ENCODE peak calls at places on chromosomes 7 and 10, in six cellular contexts. One of them, this sample, is unnamed.

GRCh38 chr10:102300289-102300843 is 55.0 kb downstream of the GBF1 start:
- DNase-seq in upper lobe of right lung: no peak
- DNase-seq in cardiac muscle cell: peak
- DNase-seq in fibroblast of lung: peak
- DNase-seq in GM10248: no peak
- DNase-seq in astrocyte: peak
- DNase-seq in this sample: no peak

GRCh38 chr10:123146013-123146891 is 1.7 kb upstream of the HMX2 start:
- DNase-seq in upper lobe of right lung: no peak
- DNase-seq in cardiac muscle cell: no peak
- DNase-seq in fibroblast of lung: no peak
- DNase-seq in GM10248: peak
- DNase-seq in astrocyte: no peak
- DNase-seq in this sample: peak

GRCh38 chr10:5291501-5292195 is 73.1 kb upstream of the UCN3 start:
- DNase-seq in upper lobe of right lung: peak
- DNase-seq in cardiac muscle cell: peak
- DNase-seq in fibroblast of lung: peak
- DNase-seq in GM10248: no peak
- DNase-seq in astrocyte: peak
- DNase-seq in this sample: no peak

GRCh38 chr7:70586822-70587221 is 545.1 kb upstream of the GALNT17 start:
- DNase-seq in upper lobe of right lung: no peak
- DNase-seq in cardiac muscle cell: no peak
- DNase-seq in fibroblast of lung: no peak
- DNase-seq in GM10248: no peak
- DNase-seq in astrocyte: peak
- DNase-seq in this sample: no peak

GRCh38 chr7:105268511-105269392 is 120.0 kb downstream of the SRPK2 start:
- DNase-seq in upper lobe of right lung: no peak
- DNase-seq in cardiac muscle cell: peak
- DNase-seq in fibroblast of lung: peak
- DNase-seq in GM10248: peak
- DNase-seq in astrocyte: peak
- DNase-seq in this sample: peak

GRCh38 chr10:61000769-61001730 is 57.1 kb upstream of the RHOBTB1 start:
- DNase-seq in upper lobe of right lung: peak
- DNase-seq in cardiac muscle cell: peak
- DNase-seq in fibroblast of lung: peak
- DNase-seq in GM10248: no peak
- DNase-seq in astrocyte: peak
- DNase-seq in this sample: peak

GRCh38 chr10:4069491-4069890 is 284.5 kb upstream of the KLF6 start:
- DNase-seq in upper lobe of right lung: no peak
- DNase-seq in cardiac muscle cell: peak
- DNase-seq in fibroblast of lung: no peak
- DNase-seq in GM10248: no peak
- DNase-seq in astrocyte: peak
- DNase-seq in this sample: no peak

GRCh38 chr10:102421645-102422585 is 1.3 kb downstream of the FBXL15 start:
- DNase-seq in upper lobe of right lung: peak
- DNase-seq in cardiac muscle cell: no peak
- DNase-seq in fibroblast of lung: no peak
- DNase-seq in GM10248: no peak
- DNase-seq in astrocyte: no peak
- DNase-seq in this sample: no peak

GRCh38 chr7:151891182-151891581 is 14.3 kb upstream of the PRKAG2 start:
- DNase-seq in upper lobe of right lung: no peak
- DNase-seq in cardiac muscle cell: no peak
- DNase-seq in fibroblast of lung: no peak
- DNase-seq in GM10248: no peak
- DNase-seq in astrocyte: no peak
- DNase-seq in this sample: no peak

GRCh38 chr10:60073781-60074656 is 167.7 kb upstream of the CCDC6 start:
- DNase-seq in upper lobe of right lung: no peak
- DNase-seq in cardiac muscle cell: no peak
- DNase-seq in fibroblast of lung: no peak
- DNase-seq in GM10248: peak
- DNase-seq in astrocyte: no peak
- DNase-seq in this sample: peak

GRCh38 chr10:71965623-71966022 is 1.4 kb downstream of the CHST3 start:
- DNase-seq in upper lobe of right lung: no peak
- DNase-seq in cardiac muscle cell: no peak
- DNase-seq in fibroblast of lung: no peak
- DNase-seq in GM10248: no peak
- DNase-seq in astrocyte: no peak
- DNase-seq in this sample: no peak

GRCh38 chr7:50502001-50502684 is 52.0 kb upstream of the FIGNL1 start:
- DNase-seq in upper lobe of right lung: peak
- DNase-seq in cardiac muscle cell: peak
- DNase-seq in fibroblast of lung: peak
- DNase-seq in GM10248: no peak
- DNase-seq in astrocyte: peak
- DNase-seq in this sample: no peak

GRCh38 chr10:113980408-113981087 is 63.1 kb upstream of the ADRB1 start:
- DNase-seq in upper lobe of right lung: no peak
- DNase-seq in cardiac muscle cell: no peak
- DNase-seq in fibroblast of lung: no peak
- DNase-seq in GM10248: no peak
- DNase-seq in astrocyte: no peak
- DNase-seq in this sample: no peak

GRCh38 chr10:24718031-24718855 is 5.4 kb downstream of the ARHGAP21 start:
- DNase-seq in upper lobe of right lung: no peak
- DNase-seq in cardiac muscle cell: peak
- DNase-seq in fibroblast of lung: peak
- DNase-seq in GM10248: no peak
- DNase-seq in astrocyte: peak
- DNase-seq in this sample: no peak

GRCh38 chr10:103660364-103661197 is 167.1 kb downstream of the NEURL1 start:
- DNase-seq in upper lobe of right lung: peak
- DNase-seq in cardiac muscle cell: peak
- DNase-seq in fibroblast of lung: peak
- DNase-seq in GM10248: peak
- DNase-seq in astrocyte: no peak
- DNase-seq in this sample: peak

GRCh38 chr10:48526371-48526821 is 78.5 kb downstream of the ARHGAP22 start:
- DNase-seq in upper lobe of right lung: no peak
- DNase-seq in cardiac muscle cell: peak
- DNase-seq in fibroblast of lung: peak
- DNase-seq in GM10248: no peak
- DNase-seq in astrocyte: peak
- DNase-seq in this sample: no peak

GRCh38 chr10:77328272-77328816 is 309.3 kb downstream of the KCNMA1 start:
- DNase-seq in upper lobe of right lung: no peak
- DNase-seq in cardiac muscle cell: peak
- DNase-seq in fibroblast of lung: peak
- DNase-seq in GM10248: no peak
- DNase-seq in astrocyte: no peak
- DNase-seq in this sample: peak

GRCh38 chr7:24139996-24140395 is 144.0 kb upstream of the NPY start:
- DNase-seq in upper lobe of right lung: no peak
- DNase-seq in cardiac muscle cell: no peak
- DNase-seq in fibroblast of lung: no peak
- DNase-seq in GM10248: no peak
- DNase-seq in astrocyte: no peak
- DNase-seq in this sample: no peak

GRCh38 chr10:102629661-102630614 is 14.3 kb upstream of the TRIM8 start:
- DNase-seq in upper lobe of right lung: peak
- DNase-seq in cardiac muscle cell: peak
- DNase-seq in fibroblast of lung: peak
- DNase-seq in GM10248: no peak
- DNase-seq in astrocyte: peak
- DNase-seq in this sample: no peak

GRCh38 chr10:89274928-89275327 is 23.4 kb upstream of the LIPA start:
- DNase-seq in upper lobe of right lung: no peak
- DNase-seq in cardiac muscle cell: no peak
- DNase-seq in fibroblast of lung: peak
- DNase-seq in GM10248: no peak
- DNase-seq in astrocyte: peak
- DNase-seq in this sample: no peak

GRCh38 chr10:133089461-133089800 is 1.7 kb downstream of the ADGRA1 start:
- DNase-seq in upper lobe of right lung: no peak
- DNase-seq in cardiac muscle cell: no peak
- DNase-seq in fibroblast of lung: no peak
- DNase-seq in GM10248: no peak
- DNase-seq in astrocyte: no peak
- DNase-seq in this sample: no peak

GRCh38 chr7:2481195-2481594 is 5.0 kb upstream of the GRIFIN start:
- DNase-seq in upper lobe of right lung: no peak
- DNase-seq in cardiac muscle cell: no peak
- DNase-seq in fibroblast of lung: no peak
- DNase-seq in GM10248: no peak
- DNase-seq in astrocyte: no peak
- DNase-seq in this sample: no peak

GRCh38 chr7:2484868-2485267 is 8.7 kb upstream of the GRIFIN start:
- DNase-seq in upper lobe of right lung: no peak
- DNase-seq in cardiac muscle cell: no peak
- DNase-seq in fibroblast of lung: peak
- DNase-seq in GM10248: no peak
- DNase-seq in astrocyte: no peak
- DNase-seq in this sample: no peak

GRCh38 chr7:2483495-2483894 is 7.3 kb upstream of the GRIFIN start:
- DNase-seq in upper lobe of right lung: no peak
- DNase-seq in cardiac muscle cell: no peak
- DNase-seq in fibroblast of lung: no peak
- DNase-seq in GM10248: no peak
- DNase-seq in astrocyte: no peak
- DNase-seq in this sample: no peak

GRCh38 chr7:2480071-2480410 is 3.8 kb upstream of the GRIFIN start:
- DNase-seq in upper lobe of right lung: peak
- DNase-seq in cardiac muscle cell: no peak
- DNase-seq in fibroblast of lung: no peak
- DNase-seq in GM10248: no peak
- DNase-seq in astrocyte: no peak
- DNase-seq in this sample: no peak

DNA sequence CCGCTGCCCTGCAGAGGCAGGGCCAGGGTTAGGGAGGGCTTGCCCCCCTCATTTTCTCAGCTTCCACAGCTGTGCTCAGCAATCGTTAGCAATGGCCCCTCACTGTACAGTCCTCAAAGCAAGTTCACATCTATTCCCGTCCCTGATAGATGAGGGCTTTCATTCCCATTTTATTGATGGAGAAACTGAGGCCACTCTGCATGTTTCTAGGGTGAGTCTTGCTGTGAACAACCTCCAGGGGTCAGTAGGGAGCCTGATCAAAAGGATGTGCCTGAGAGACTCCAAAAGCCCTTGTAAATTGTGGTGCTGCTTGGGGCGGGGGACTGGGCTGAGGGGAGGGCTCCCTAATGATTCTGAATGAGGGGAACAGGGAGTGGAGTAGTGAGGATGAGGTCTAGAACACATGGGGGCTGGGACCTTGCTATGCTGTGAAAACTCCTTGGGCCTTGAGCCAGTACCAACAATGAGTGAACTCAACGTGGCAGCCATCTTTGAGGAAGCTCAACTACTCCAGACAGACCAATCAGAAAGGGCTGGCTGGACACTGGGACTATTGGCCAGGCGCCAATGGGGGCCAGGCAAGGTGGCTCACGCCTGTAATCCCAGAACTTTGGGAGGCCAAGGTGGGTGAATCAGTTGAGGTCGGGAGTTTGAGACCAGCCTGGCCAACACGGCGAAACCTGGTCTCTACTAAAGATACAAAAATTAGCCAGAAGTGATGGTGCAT is 6.7 kb upstream of the GRIFIN start:
- DNase-seq in upper lobe of right lung: no peak
- DNase-seq in cardiac muscle cell: no peak
- DNase-seq in fibroblast of lung: peak
- DNase-seq in GM10248: no peak
- DNase-seq in astrocyte: no peak
- DNase-seq in this sample: no peak
- TF ChIP-seq CTCF in upper lobe of right lung: no peak
- TF ChIP-seq CTCF in cardiac muscle cell: no peak
- TF ChIP-seq CTCF in fibroblast of lung: no peak
- TF ChIP-seq CTCF in GM10248: no peak
- TF ChIP-seq CTCF in astrocyte: no peak
- TF ChIP-seq CTCF in this sample: no peak

GRCh38 chr10:100637785-100638184 is 102.0 kb downstream of the HIF1AN start:
- DNase-seq in upper lobe of right lung: no peak
- DNase-seq in cardiac muscle cell: peak
- DNase-seq in fibroblast of lung: no peak
- DNase-seq in GM10248: peak
- DNase-seq in astrocyte: no peak
- DNase-seq in this sample: peak
- TF ChIP-seq CTCF in upper lobe of right lung: no peak
- TF ChIP-seq CTCF in cardiac muscle cell: peak
- TF ChIP-seq CTCF in fibroblast of lung: peak
- TF ChIP-seq CTCF in GM10248: peak
- TF ChIP-seq CTCF in astrocyte: peak
- TF ChIP-seq CTCF in this sample: peak

GRCh38 chr7:28536259-28536658 is 123.9 kb downstream of the CREB5 start:
- DNase-seq in upper lobe of right lung: no peak
- DNase-seq in cardiac muscle cell: peak
- DNase-seq in fibroblast of lung: peak
- DNase-seq in GM10248: no peak
- DNase-seq in astrocyte: peak
- DNase-seq in this sample: no peak
- TF ChIP-seq CTCF in upper lobe of right lung: peak
- TF ChIP-seq CTCF in cardiac muscle cell: peak
- TF ChIP-seq CTCF in fibroblast of lung: peak
- TF ChIP-seq CTCF in GM10248: no peak
- TF ChIP-seq CTCF in astrocyte: peak
- TF ChIP-seq CTCF in this sample: no peak

GRCh38 chr7:159141159-159141558 is 3.5 kb downstream of the VIPR2 start:
- DNase-seq in upper lobe of right lung: no peak
- DNase-seq in cardiac muscle cell: no peak
- DNase-seq in fibroblast of lung: no peak
- DNase-seq in GM10248: no peak
- DNase-seq in astrocyte: no peak
- DNase-seq in this sample: no peak

GRCh38 chr7:159142204-159142603 is 2.5 kb downstream of the VIPR2 start:
- DNase-seq in upper lobe of right lung: no peak
- DNase-seq in cardiac muscle cell: no peak
- DNase-seq in fibroblast of lung: no peak
- DNase-seq in GM10248: no peak
- DNase-seq in astrocyte: no peak
- DNase-seq in this sample: no peak

GRCh38 chr7:159140170-159140910 is 4.3 kb downstream of the VIPR2 start:
- DNase-seq in upper lobe of right lung: no peak
- DNase-seq in cardiac muscle cell: no peak
- DNase-seq in fibroblast of lung: no peak
- DNase-seq in GM10248: no peak
- DNase-seq in astrocyte: no peak
- DNase-seq in this sample: no peak

GRCh38 chr7:159142730-159143129 is 1.9 kb downstream of the VIPR2 start:
- DNase-seq in upper lobe of right lung: no peak
- DNase-seq in cardiac muscle cell: no peak
- DNase-seq in fibroblast of lung: no peak
- DNase-seq in GM10248: no peak
- DNase-seq in astrocyte: no peak
- DNase-seq in this sample: no peak

DNA sequence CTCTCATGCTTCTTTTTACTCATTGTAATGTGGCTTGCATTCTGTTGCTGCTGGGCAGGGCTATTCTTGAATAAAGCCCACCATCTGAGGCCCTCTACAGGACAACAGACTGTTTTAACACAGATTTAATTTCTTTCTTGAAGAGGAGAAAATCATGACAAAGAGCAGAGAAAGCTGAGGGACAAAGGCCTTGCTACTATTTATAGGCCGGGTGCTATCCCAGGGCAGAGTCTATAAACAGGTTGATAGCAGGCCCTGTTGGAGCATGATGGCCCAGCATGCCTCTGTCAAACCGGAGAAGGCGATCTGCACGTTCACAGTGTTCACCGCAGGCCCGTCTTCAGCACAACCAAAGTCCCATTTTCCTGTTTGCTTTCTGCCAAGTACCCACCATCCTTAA is 3.0 kb downstream of the VIPR2 start:
- DNase-seq in upper lobe of right lung: no peak
- DNase-seq in cardiac muscle cell: no peak
- DNase-seq in fibroblast of lung: no peak
- DNase-seq in GM10248: no peak
- DNase-seq in astrocyte: no peak
- DNase-seq in this sample: no peak
- TF ChIP-seq CTCF in upper lobe of right lung: no peak
- TF ChIP-seq CTCF in cardiac muscle cell: no peak
- TF ChIP-seq CTCF in fibroblast of lung: no peak
- TF ChIP-seq CTCF in GM10248: no peak
- TF ChIP-seq CTCF in astrocyte: no peak
- TF ChIP-seq CTCF in this sample: no peak

This sample was measured in GM13976.